ENCODE peak calls at places on chromosomes 16 and 17, in five cellular contexts. Z is GM23338, A is GM23248, W is PC-9, J is neural progenitor cell. F is an unnamed sample.

GRCh38 chr16:31129568-31130335 is 5.8 kb downstream of the PRSS8 start:
- DNase-seq in A (peak), J (no peak), W (no peak), Z (no peak), F (peak)

GRCh38 chr17:21174719-21175118 is 39.2 kb downstream of the TMEM11 start:
- DNase-seq in W (no peak), A (peak), Z (no peak), J (no peak), F (peak)

GRCh38 chr16:11205754-11206459 is 50.1 kb downstream of the SOCS1 start:
- DNase-seq in J (no peak), Z (peak), A (peak), W (no peak), F (no peak)

GRCh38 chr17:10815318-10815717 is 11.4 kb upstream of the TMEM238L start:
- DNase-seq in J (no peak), A (no peak), Z (no peak), W (no peak), F (no peak)

GRCh38 chr16:26721290-26721689 is 345.4 kb upstream of the C16orf82 start:
- DNase-seq in J (no peak), W (no peak), A (no peak), Z (no peak), F (no peak)

GRCh38 chr17:38896373-38896954 is 26.6 kb downstream of the LASP1 start:
- DNase-seq in J (peak), Z (peak), A (no peak), W (no peak), F (no peak)

GRCh38 chr16:56771558-56772279 is 41.8 kb downstream of the NUP93 start:
- DNase-seq in A (no peak), W (no peak), J (no peak), Z (no peak), F (no peak)

GRCh38 chr16:26729917-26730541 is 336.7 kb upstream of the C16orf82 start:
- DNase-seq in A (peak), Z (no peak), J (no peak), W (no peak), F (no peak)

GRCh38 chr17:21149626-21150025 is 22.9 kb downstream of the DHRS7B start:
- DNase-seq in J (no peak), A (no peak), Z (no peak), W (no peak), F (no peak)

GRCh38 chr17:57527437-57528083 is 217.5 kb downstream of the CCDC182 start:
- DNase-seq in W (no peak), J (peak), Z (peak), A (no peak), F (no peak)

GRCh38 chr16:77250395-77250794 is 51.2 kb downstream of the SYCE1L start:
- DNase-seq in A (peak), Z (no peak), J (no peak), W (no peak), F (peak)

GRCh38 chr17:17774009-17774881 is 62.5 kb downstream of the SREBF1 start:
- DNase-seq in A (peak), J (no peak), Z (peak), W (peak), F (no peak)

GRCh38 chr17:49515196-49515770 is 20.2 kb downstream of the NGFR start:
- DNase-seq in W (peak), A (peak), Z (peak), J (peak), F (peak)

GRCh38 chr16:76932541-76933211 is 258.3 kb upstream of the MON1B start:
- DNase-seq in Z (no peak), A (peak), W (no peak), J (no peak), F (peak)

GRCh38 chr17:82267575-82268379 is 5.7 kb downstream of the CSNK1D start:
- DNase-seq in A (peak), J (no peak), W (peak), Z (no peak), F (peak)

GRCh38 chr17:40980594-40980993 is 3.5 kb downstream of the KRT40 start:
- DNase-seq in W (no peak), J (no peak), A (no peak), Z (no peak), F (peak)

GRCh38 chr17:46108550-46109110 is 84.6 kb downstream of the KANSL1 start:
- DNase-seq in J (no peak), A (no peak), Z (no peak), W (no peak), F (no peak)

GRCh38 chr16:13343981-13344380 is 442.6 kb downstream of the SHISA9 start:
- DNase-seq in Z (no peak), A (no peak), W (no peak), J (no peak), F (peak)

DNA sequence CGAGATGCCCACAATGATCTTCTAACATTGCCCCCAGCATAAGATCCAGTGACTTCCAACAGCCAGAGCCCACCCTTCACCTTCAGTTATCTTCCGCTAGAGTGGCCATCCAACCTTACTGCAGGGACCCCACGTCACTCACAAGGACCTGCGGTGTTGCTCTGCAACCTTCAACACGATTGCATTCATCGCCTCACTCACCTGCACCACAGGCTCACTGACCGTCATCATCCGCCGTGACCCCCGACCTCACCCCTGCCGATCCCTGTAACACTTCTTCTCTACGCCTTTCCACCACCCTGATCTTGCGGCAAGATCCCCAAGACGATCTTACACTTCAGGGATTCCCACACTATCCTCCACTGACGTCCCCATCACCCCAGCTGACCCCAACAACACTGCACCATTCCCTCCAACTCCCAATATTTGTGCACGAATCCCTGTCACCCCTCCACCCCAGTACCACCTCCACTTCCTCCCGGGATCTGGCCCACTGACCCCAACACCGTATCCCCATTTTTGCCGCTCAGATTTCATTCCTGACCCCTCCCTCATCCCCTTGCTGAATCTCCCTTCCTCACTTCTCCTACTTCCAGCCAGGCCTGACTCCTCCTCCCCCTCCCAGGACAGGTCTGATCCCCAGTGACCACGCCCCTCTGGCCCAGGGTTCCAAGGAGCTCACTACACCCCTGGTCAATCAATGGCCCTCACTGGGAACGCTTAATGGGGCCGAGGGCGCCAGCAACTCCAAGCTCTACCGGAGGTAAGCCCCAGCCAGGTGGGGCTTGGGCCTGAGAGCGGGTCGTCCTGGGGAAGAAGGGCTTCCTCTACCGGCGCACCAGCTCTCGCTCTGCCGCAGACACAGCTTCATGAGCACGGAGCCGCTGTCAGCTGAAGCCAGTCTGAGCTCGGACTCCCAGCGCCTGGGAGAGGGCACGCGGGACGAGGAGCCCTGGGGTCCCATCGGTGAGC is 7.6 kb downstream of the RUNDC3A start:
- DNase-seq in W (no peak), J (peak), A (no peak), Z (peak), F (no peak)
- TF ChIP-seq EZH2 in W (no peak), J (peak), A (peak), Z (no peak), F (peak)

GRCh38 chr17:73158133-73158532 is 6.7 kb upstream of the SSTR2 start:
- DNase-seq in J (no peak), A (no peak), Z (no peak), W (no peak), F (no peak)

GRCh38 chr17:73155410-73156165 is 9.2 kb upstream of the SSTR2 start:
- DNase-seq in A (no peak), J (peak), Z (peak), W (no peak), F (no peak)

GRCh38 chr17:73151888-73152633 is 12.7 kb upstream of the SSTR2 start:
- DNase-seq in W (no peak), J (no peak), Z (no peak), A (no peak), F (no peak)

GRCh38 chr17:73156887-73157870 is 7.6 kb upstream of the SSTR2 start:
- DNase-seq in J (peak), Z (no peak), A (no peak), W (no peak), F (no peak)

GRCh38 chr17:73156166-73156840 is 8.5 kb upstream of the SSTR2 start:
- DNase-seq in W (no peak), Z (peak), A (peak), J (peak), F (peak)
- TF ChIP-seq EZH2 in W (no peak), Z (no peak), A (no peak), J (no peak), F (no peak)

GRCh38 chr17:74201250-74201649 is 2.2 kb upstream of the RPL38 start:
- DNase-seq in J (no peak), W (no peak), A (peak), Z (no peak), F (no peak)

GRCh38 chr17:74197801-74198200 is 5.7 kb upstream of the RPL38 start:
- DNase-seq in A (no peak), J (no peak), Z (no peak), W (no peak), F (no peak)

GRCh38 chr17:74200112-74200511 is 3.4 kb upstream of the RPL38 start:
- DNase-seq in Z (no peak), A (no peak), W (no peak), J (no peak), F (no peak)

GRCh38 chr17:74198694-74199093 is 4.8 kb upstream of the RPL38 start:
- DNase-seq in W (no peak), Z (no peak), A (no peak), J (no peak), F (no peak)

GRCh38 chr17:74199306-74200092 is 4.0 kb upstream of the RPL38 start:
- DNase-seq in W (no peak), A (peak), J (peak), Z (peak), F (no peak)
- TF ChIP-seq EZH2 in W (no peak), A (no peak), J (no peak), Z (no peak), F (no peak)

GRCh38 chr17:62164712-62165377 is 99.8 kb upstream of the MED13 start:
- DNase-seq in Z (no peak), J (no peak), A (no peak), W (no peak), F (no peak)
- TF ChIP-seq EZH2 in Z (no peak), J (no peak), A (no peak), W (no peak), F (no peak)

GRCh38 chr17:61144876-61145564 is 254.6 kb upstream of the TBX2 start:
- DNase-seq in A (no peak), W (no peak), J (no peak), Z (no peak), F (no peak)
- TF ChIP-seq EZH2 in A (no peak), W (no peak), J (no peak), Z (no peak), F (no peak)

GRCh38 chr16:84819644-84820304 is at the start of gene CRISPLD2:
- DNase-seq in Z (peak), A (peak), W (peak), J (peak), F (peak)
- TF ChIP-seq EZH2 in Z (no peak), A (no peak), W (no peak), J (no peak), F (no peak)

DNA sequence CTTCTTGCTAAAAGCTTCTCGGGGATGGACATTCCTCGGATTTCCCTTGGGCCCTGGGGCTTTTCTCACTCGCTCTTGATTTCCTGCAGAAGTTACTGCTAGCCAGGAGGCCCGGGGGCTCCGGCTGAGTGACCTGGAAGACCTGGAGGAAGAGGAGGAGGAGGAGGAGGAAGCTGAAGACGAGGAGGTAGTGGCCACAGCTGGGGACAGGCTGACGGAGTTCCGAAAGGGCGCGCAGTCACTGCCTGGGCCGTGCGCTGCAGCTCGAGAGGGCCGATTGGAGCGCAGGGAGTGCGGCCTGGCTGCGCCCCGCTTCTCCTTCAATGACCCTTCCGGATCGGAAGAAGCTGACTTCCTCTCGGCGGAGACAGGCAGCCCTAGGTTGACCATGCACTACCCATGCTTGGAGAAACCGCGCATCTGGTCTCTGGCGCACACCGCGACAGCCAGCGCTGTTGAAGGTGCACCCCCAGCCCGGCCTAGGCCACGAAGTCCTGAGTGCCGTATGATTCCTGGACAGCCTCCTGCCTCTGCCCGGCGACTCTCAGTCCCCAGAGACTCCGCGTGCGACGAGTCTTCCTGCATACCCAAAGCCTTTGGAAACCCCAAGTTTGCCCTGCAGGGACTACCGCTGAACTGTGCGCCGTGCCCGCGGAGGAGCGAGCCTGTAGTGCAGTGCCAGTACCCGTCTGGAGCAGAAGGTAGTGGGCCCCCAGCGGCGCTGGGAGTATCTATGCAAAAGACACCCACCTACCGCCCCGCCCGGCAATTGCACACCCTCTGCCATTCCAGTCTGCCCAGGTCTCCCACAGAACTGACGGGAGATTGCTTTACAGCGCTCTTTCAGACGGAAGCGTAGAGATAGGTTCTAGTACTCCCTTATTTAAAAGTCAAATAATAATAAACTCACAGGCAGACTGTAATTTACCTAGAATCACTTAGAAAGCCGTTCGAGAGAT is 4.9 kb downstream of the IRX6 start:
- DNase-seq in A (no peak), W (no peak), Z (peak), J (peak), F (no peak)
- TF ChIP-seq EZH2 in A (no peak), W (no peak), Z (peak), J (peak), F (peak)

GRCh38 chr17:80675451-80676095 is 130.9 kb downstream of the RPTOR start:
- DNase-seq in A (peak), W (no peak), J (no peak), Z (no peak), F (no peak)

GRCh38 chr17:80668375-80669149 is 123.9 kb downstream of the RPTOR start:
- DNase-seq in J (peak), A (no peak), Z (no peak), W (no peak), F (no peak)

GRCh38 chr17:80671039-80671822 is 126.6 kb downstream of the RPTOR start:
- DNase-seq in W (no peak), Z (no peak), J (no peak), A (no peak), F (no peak)

GRCh38 chr17:80673152-80673920 is 128.7 kb downstream of the RPTOR start:
- DNase-seq in J (no peak), A (peak), W (no peak), Z (no peak), F (peak)

DNA sequence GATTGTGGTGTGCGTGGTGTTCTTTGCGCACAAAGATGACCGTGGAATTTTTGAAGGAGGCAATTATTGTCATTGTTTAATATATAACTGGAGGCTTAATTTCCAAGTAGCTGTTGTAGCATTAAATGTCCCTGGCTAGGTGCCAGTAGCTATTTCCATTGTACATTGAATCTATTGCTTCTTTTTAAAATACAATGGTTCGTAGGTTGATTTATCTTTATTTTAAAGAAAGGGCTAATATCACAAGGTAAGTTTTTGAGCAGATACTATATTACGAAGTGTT is 127.1 kb downstream of the RPTOR start:
- DNase-seq in W (no peak), A (no peak), J (no peak), Z (no peak), F (no peak)
- TF ChIP-seq EZH2 in W (no peak), A (no peak), J (no peak), Z (no peak), F (no peak)

GRCh38 chr16:2337431-2338296 is 2.9 kb downstream of the ABCA3 start:
- DNase-seq in J (no peak), Z (no peak), W (no peak), A (no peak), F (no peak)
- TF ChIP-seq EZH2 in J (no peak), Z (no peak), W (no peak), A (no peak), F (no peak)

DNA sequence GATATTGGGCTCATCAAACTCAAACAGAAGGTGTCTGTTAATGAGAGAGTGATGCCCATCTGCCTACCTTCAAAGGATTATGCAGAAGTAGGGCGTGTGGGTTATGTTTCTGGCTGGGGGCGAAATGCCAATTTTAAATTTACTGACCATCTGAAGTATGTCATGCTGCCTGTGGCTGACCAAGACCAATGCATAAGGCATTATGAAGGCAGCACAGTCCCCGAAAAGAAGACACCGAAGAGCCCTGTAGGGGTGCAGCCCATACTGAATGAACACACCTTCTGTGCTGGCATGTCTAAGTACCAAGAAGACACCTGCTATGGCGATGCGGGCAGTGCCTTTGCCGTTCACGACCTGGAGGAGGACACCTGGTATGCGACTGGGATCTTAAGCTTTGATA is 2.6 kb upstream of the HPR start:
- DNase-seq in J (no peak), W (no peak), Z (no peak), A (no peak), F (no peak)
- TF ChIP-seq EZH2 in J (no peak), W (no peak), Z (no peak), A (no peak), F (no peak)

F was measured in astrocyte.